ENCODE peak calls at places on chromosomes 4 and X, in four cellular contexts. O is lower lobe of right lung, G is lung, H is colonic mucosa. X is an unnamed sample.

GRCh38 chr4:158209825-158210807 is at the start of gene TMEM144:
- DNase-seq in G (peak), O (peak), H (peak), X (no peak)

GRCh38 chr4:85964298-85964697 is 395.6 kb downstream of the MAPK10 start:
- DNase-seq in H (no peak), O (no peak), G (no peak), X (no peak)

GRCh38 chr4:82371398-82371972 is 2.3 kb downstream of the HNRNPD start:
- DNase-seq in G (no peak), O (no peak), H (no peak), X (no peak)

GRCh38 chr4:123158576-123158975 is 236.2 kb upstream of the NUDT6 start:
- DNase-seq in G (no peak), O (no peak), H (no peak), X (no peak)

GRCh38 chr4:79852305-79852730 is 220.7 kb downstream of the ANTXR2 start:
- DNase-seq in O (peak), H (peak), G (peak), X (no peak)

GRCh38 chrX:13658602-13659001 is 5.7 kb downstream of the TCEANC start:
- DNase-seq in G (no peak), O (no peak), H (peak), X (peak)

GRCh38 chr4:20196476-20196875 is 55.2 kb upstream of the SLIT2 start:
- DNase-seq in H (no peak), O (no peak), G (no peak), X (no peak)

GRCh38 chrX:13469963-13470679 is 99.3 kb upstream of the EGFL6 start:
- DNase-seq in H (no peak), O (no peak), G (no peak), X (no peak)

GRCh38 chr4:11843927-11844326 is 415.2 kb upstream of the HS3ST1 start:
- DNase-seq in H (no peak), G (no peak), O (no peak), X (no peak)

GRCh38 chr4:37825943-37826281 is 574 bp upstream of the PGM2 start:
- DNase-seq in G (no peak), O (no peak), H (peak), X (no peak)

GRCh38 chrX:66756717-66757116 is 117.8 kb upstream of the EDA2R start:
- DNase-seq in G (no peak), O (no peak), H (no peak), X (no peak)

GRCh38 chr4:177246636-177247584 is 62.8 kb upstream of the NEIL3 start:
- DNase-seq in O (no peak), H (no peak), G (no peak), X (no peak)

DNA sequence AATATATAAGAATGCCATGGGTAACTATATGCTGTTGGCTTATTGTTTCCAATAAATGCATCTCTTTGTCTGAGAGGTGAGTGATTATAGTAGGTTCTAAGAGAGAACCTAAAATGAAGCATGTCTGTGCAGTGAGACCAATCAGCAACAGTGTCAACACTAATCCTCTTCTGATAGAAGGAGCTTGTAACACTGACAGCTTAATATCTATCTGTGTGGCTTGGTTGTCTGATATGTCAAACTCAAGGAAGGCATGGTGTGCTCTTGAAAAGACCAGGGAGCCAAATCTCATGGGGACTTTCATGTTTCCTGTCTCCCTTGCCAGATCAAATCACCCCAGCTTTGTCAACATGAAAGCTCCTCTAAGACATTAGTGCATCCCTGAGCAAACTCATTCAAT is 95.5 kb downstream of the ANOS1 start:
- DNase-seq in G (no peak), H (no peak), O (no peak), X (no peak)
- H3K4me3 ChIP-seq in G (no peak), H (no peak), O (no peak), X (no peak)

GRCh38 chrX:77446840-77447239 is 349 bp upstream of the FGF16 start:
- DNase-seq in H (no peak), O (no peak), G (no peak), X (no peak)
- H3K4me3 ChIP-seq in H (no peak), O (peak), G (no peak), X (no peak)

GRCh38 chr4:726235-726787 is 20.7 kb downstream of the PCGF3 start:
- DNase-seq in O (no peak), G (no peak), H (no peak), X (no peak)
- H3K4me3 ChIP-seq in O (no peak), G (no peak), H (no peak), X (no peak)

GRCh38 chrX:41085883-41086626 is 810 bp downstream of the USP9X start:
- DNase-seq in O (peak), H (peak), G (peak), X (no peak)
- H3K4me3 ChIP-seq in O (peak), H (peak), G (peak), X (peak)

DNA sequence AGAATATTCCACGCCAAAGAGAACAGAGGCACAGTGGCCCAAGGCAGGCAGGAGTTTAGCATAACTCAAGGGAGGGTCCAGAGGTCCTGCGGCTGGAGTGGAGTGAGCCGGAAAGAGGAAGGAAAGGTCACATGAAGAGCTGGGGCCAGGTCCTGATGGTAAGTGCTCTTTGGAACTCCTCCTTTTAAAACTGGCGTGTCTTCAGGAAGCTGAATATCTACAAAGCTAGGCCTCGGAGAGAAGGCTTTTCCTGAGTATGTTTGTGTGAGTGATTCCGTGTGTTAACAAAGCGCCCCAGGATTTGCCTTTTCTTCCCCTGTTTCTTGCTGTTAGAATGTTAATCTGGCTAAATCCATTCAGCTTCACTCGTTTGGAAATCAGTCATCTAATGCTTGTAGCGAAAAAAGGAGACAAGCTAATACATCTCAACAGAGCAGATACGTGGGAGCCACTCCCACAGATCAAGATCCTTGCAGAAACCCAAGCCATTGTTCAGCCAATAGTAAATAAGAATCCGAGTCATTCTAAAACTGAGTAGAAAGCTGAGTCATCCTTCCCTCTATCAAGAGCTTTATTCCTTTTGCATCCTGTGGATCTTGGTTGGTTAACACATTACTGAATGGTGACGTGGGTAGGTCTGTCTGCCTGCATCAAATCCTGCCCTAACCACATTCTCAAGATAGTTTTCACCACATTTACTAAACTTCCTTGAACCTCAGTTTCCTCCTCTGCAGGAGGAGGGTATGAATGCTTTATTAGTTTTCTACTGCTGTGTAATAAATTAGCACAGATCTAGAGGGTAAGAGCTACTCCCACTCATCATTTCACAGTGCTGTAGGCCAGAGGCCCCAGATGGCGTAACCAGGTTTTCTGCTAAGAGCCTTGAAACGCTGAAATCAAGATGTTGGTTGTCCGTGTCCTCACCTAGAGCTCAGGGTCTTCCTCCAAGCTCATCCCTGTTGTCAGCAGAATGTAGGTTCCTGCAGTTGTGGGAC is 43.2 kb upstream of the RBM47 start:
- DNase-seq in O (peak), H (no peak), G (peak), X (peak)
- H3K4me3 ChIP-seq in O (no peak), H (no peak), G (no peak), X (no peak)

DNA sequence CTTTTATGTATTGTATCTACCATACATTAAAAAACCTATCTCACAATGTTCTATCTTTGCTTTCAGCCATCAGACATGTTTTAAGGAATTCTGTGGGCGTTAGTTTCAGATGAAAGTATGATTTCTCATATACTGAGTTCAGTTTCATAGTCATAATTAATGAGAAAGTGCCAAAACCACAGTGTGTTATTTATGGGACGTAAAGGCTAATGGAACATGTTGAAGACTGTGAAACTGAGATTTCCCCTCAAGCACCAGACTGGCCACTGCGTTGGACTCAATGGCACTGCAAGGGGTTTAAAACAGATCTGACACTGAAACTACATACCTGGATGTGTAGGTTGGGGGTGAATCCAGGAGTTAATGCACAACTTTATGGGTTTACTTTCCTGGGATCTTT is 32.0 kb downstream of the F8 start:
- DNase-seq in G (no peak), H (no peak), O (no peak), X (no peak)
- H3K4me3 ChIP-seq in G (no peak), H (no peak), O (no peak), X (no peak)